ENCODE peak calls at places on chromosomes 1 and 21, in ten cellular contexts. N, O, R, Q, G, B, T, U, Z and X are unnamed samples.

GRCh38 chr1:119859647-119860046 is 36.7 kb downstream of the ADAM30 start:
- DNase-seq in R (peak; percentile 87), T (no peak), U (peak; percentile 68), O (no peak), N (no peak), Z (no peak), B (peak; percentile 89), G (no peak), Q (no peak), X (no peak)

GRCh38 chr1:202213361-202214088 is 19.9 kb downstream of the LGR6 start:
- DNase-seq in N (no peak), Z (no peak), B (no peak), U (no peak), R (peak; percentile 36), Q (no peak), O (no peak), G (no peak), T (peak; percentile 41), X (no peak)

GRCh38 chr1:231460614-231461013 is 38.5 kb upstream of the EGLN1 start:
- DNase-seq in N (no peak), G (no peak), Q (peak; percentile 47), B (no peak), T (no peak), O (peak; percentile 28), R (peak; percentile 55), Z (peak; percentile 79), U (no peak), X (peak; percentile 12)

GRCh38 chr21:41777934-41778815 is 11.3 kb upstream of the RIPK4 start:
- DNase-seq in N (peak; percentile 65), B (peak; percentile 69), T (peak; percentile 86), G (peak; percentile 69), R (peak; percentile 73), O (no peak), Z (no peak), U (peak; percentile 94), Q (no peak), X (no peak)

GRCh38 chr1:183609313-183609712 is 19.1 kb upstream of the NCF2 start:
- DNase-seq in R (peak; percentile 63), N (peak; percentile 50), G (peak; percentile 66), Z (no peak), Q (peak; percentile 45), T (peak; percentile 10), O (no peak), B (peak; percentile 81), U (peak; percentile 90), X (no peak)

GRCh38 chr1:62544570-62544969 is 52.8 kb upstream of the ANGPTL3 start:
- DNase-seq in T (no peak), U (no peak), N (no peak), Q (no peak), O (no peak), B (no peak), Z (no peak), R (no peak), G (no peak), X (no peak)

GRCh38 chr1:201051399-201051798 is 27.9 kb upstream of the KIF21B start:
- DNase-seq in G (no peak), B (no peak), Q (no peak), O (no peak), Z (no peak), T (no peak), U (no peak), N (no peak), R (no peak), X (no peak)

GRCh38 chr1:36562181-36562685 is 79.5 kb upstream of the CSF3R start:
- DNase-seq in N (no peak), O (no peak), U (no peak), R (no peak), G (no peak), Z (no peak), B (no peak), T (no peak), Q (no peak), X (no peak)

GRCh38 chr1:158520021-158520420 is 34.2 kb downstream of the OR6Y1 start:
- DNase-seq in N (no peak), U (no peak), O (no peak), Z (no peak), T (no peak), Q (no peak), R (no peak), B (no peak), G (no peak), X (no peak)

GRCh38 chr21:36790616-36791015 is 91.7 kb downstream of the SIM2 start:
- DNase-seq in T (no peak), O (no peak), Z (no peak), G (no peak), N (no peak), U (no peak), R (no peak), Q (no peak), B (peak; percentile 7), X (no peak)

GRCh38 chr1:105427543-105427942 is 1628.9 kb upstream of the PRMT6 start:
- DNase-seq in U (no peak), G (no peak), Z (no peak), T (no peak), R (no peak), N (no peak), Q (no peak), O (no peak), B (no peak), X (no peak)

GRCh38 chr1:17648457-17649145 is 106.5 kb upstream of the ACTL8 start:
- DNase-seq in G (no peak), B (no peak), T (no peak), R (no peak), O (no peak), Z (no peak), Q (no peak), N (no peak), U (no peak), X (no peak)

GRCh38 chr21:38223893-38224540 is 32.8 kb upstream of the KCNJ15 start:
- DNase-seq in B (peak; percentile 26), T (peak; percentile 22), N (no peak), G (no peak), U (peak; percentile 40), Q (no peak), O (no peak), Z (no peak), R (peak; percentile 66), X (no peak)

GRCh38 chr1:66177483-66177882 is 356.5 kb upstream of the SGIP1 start:
- DNase-seq in N (no peak), G (no peak), T (peak; percentile 8), B (no peak), U (no peak), O (no peak), R (no peak), Z (no peak), Q (no peak), X (no peak)

GRCh38 chr1:40651138-40651857 is 14.2 kb downstream of the RIMS3 start:
- DNase-seq in U (no peak), Z (no peak), O (no peak), T (peak; percentile 22), G (no peak), Q (no peak), B (no peak), R (peak; percentile 49), N (peak; percentile 47), X (no peak)

GRCh38 chr1:3919706-3920105 is 19.6 kb upstream of the C1orf174 start:
- DNase-seq in N (no peak), O (no peak), U (no peak), B (no peak), Q (no peak), R (no peak), T (no peak), G (no peak), Z (no peak), X (no peak)

GRCh38 chr1:95916616-95917015 is 682.6 kb downstream of the RWDD3 start:
- DNase-seq in G (no peak), N (no peak), Z (no peak), R (no peak), U (peak; percentile 21), T (peak; percentile 5), Q (no peak), B (peak; percentile 14), O (no peak), X (no peak)

GRCh38 chr1:3590145-3590768 is 21.1 kb downstream of the MEGF6 start:
- DNase-seq in U (peak; percentile 11), B (no peak), N (no peak), T (no peak), Z (no peak), R (no peak), Q (no peak), G (no peak), O (no peak), X (no peak)

GRCh38 chr1:155277896-155278688 is 829 bp downstream of the HCN3 start:
- DNase-seq in Q (peak; percentile 80), B (peak; percentile 15), G (no peak), R (peak; percentile 82), O (peak; percentile 63), U (peak; percentile 12), N (no peak), Z (peak; percentile 43), T (peak; percentile 78), X (peak; percentile 87)

GRCh38 chr1:203408485-203409229 is 57.7 kb upstream of the FMOD start:
- DNase-seq in G (peak; percentile 22), T (peak; percentile 21), U (peak; percentile 88), R (peak; percentile 8), N (peak; percentile 75), Z (no peak), O (no peak), B (peak; percentile 82), Q (no peak), X (no peak)